ENCODE peak calls at places on chromosomes 1 and 21, in four cellular contexts. W is GM12878, Q is heart left ventricle, M is ovary. P is an unnamed sample.

GRCh38 chr1:208069317-208069716 is 158.4 kb upstream of the CD34 start:
- DNase-seq in Q (no peak), M (no peak), W (no peak), P (no peak)

GRCh38 chr1:240691521-240692338 is 79.8 kb upstream of the GREM2 start:
- DNase-seq in M (peak; percentile 29), Q (no peak), W (no peak), P (peak; percentile 47)

GRCh38 chr1:241638091-241638682 is 2.0 kb downstream of the CHML start:
- DNase-seq in M (no peak), Q (no peak), W (no peak), P (no peak)

GRCh38 chr21:22711636-22712035 is 1713.4 kb downstream of the NCAM2 start:
- DNase-seq in W (no peak), Q (no peak), M (no peak), P (no peak)

GRCh38 chr1:233080286-233080685 is 129.9 kb downstream of the NTPCR start:
- DNase-seq in M (no peak), Q (no peak), W (no peak), P (no peak)

GRCh38 chr21:42460391-42461184 is 35.4 kb downstream of the RSPH1 start:
- DNase-seq in Q (no peak), M (no peak), W (peak; percentile 83), P (no peak)

GRCh38 chr1:21944261-21945074 is 7.4 kb upstream of the HSPG2 start:
- DNase-seq in Q (no peak), W (no peak), M (no peak), P (no peak)

GRCh38 chr1:240575976-240576666 is 35.8 kb downstream of the GREM2 start:
- DNase-seq in Q (no peak), W (peak; percentile 13), M (no peak), P (peak; percentile 34)

GRCh38 chr21:43942201-43942600 is 69.9 kb upstream of the TRAPPC10 start:
- DNase-seq in W (no peak), Q (no peak), M (no peak), P (no peak)

GRCh38 chr1:171583581-171584194 is 38.4 kb upstream of the MYOCOS start:
- DNase-seq in Q (no peak), M (no peak), W (no peak), P (no peak)

GRCh38 chr1:229556551-229556950 is 2.0 kb downstream of the ABCB10 start:
- DNase-seq in Q (no peak), W (no peak), M (no peak), P (no peak)

GRCh38 chr1:229554886-229555621 is 3.5 kb downstream of the ABCB10 start:
- DNase-seq in M (no peak), W (no peak), Q (no peak), P (no peak)

GRCh38 chr1:229557913-229558414 is 543 bp downstream of the ABCB10 start:
- DNase-seq in Q (peak; percentile 45), M (peak; percentile 53), W (no peak), P (no peak)

GRCh38 chr1:229557214-229557850 is 1.2 kb downstream of the ABCB10 start:
- DNase-seq in W (no peak), M (no peak), Q (no peak), P (no peak)

GRCh38 chr1:229558460-229559335 is at the start of gene ABCB10:
- DNase-seq in M (peak; percentile 95), W (peak; percentile 91), Q (peak; percentile 96), P (peak; percentile 92)
- TF ChIP-seq POLR2A in M (peak; percentile 39), W (peak; percentile 73), Q (no peak), P (no peak)

DNA sequence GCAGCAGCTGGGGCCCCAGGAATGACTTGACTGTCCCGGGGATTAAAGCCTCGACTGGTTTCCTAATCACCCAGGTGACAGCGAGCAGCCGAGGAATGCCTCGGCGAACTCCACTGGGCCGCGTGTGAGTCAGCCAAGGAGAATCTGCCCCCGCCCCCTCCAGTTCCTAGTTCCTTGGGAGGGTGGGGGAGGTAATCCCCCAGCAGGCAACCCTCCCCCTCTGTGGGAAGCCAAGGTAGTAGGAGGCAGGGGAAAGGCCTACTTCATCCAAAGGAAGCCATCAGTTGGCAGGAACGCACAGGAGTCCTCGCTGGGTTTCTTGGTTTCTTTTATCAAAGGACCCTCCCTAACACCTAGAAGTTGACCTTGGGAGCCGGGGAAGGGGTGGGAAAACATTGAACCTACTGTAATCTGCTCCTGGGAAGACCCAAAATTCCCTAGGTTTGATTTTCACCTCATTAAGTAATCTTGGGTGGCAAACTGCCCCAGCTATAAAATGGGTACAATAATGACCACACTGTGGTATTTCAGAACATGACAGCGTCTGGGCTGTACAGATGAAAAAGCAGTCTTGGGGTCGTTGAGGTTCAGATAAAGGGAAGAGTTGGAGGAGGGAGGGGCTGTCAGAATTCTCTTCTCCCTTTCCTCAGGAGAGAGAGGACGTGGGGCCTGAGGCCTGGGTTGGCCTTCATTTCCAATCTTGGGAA is 1.4 kb downstream of the TENT5B start:
- DNase-seq in Q (no peak), M (peak; percentile 50), W (no peak), P (no peak)
- H3K4me3 ChIP-seq in Q (peak overlapping the region; percentile 57), M (peak overlapping the region; percentile 11), W (no peak overlapping the region), P (peak overlapping the region; percentile 44)

DNA sequence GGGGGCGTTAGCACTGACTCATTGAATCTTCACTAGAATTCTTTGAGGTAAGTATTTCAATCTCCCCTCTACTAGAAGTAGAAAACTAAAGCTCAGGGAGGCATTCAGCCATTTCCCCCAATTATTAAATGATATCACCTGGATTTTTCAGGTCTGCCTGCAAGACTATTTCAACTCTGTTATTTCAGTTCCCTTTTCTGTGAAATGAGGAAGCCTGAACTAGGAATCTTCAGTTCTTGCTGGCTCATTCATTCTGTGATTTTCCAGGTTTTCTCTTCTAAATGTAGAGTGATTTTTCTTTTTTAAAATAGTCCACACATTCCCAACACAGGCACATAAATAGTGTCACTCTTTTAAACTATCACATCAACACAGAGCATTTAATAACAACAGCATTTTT is 337.0 kb upstream of the NR5A2 start:
- DNase-seq in M (no peak), W (no peak), Q (no peak), P (no peak)
- TF ChIP-seq POLR2A in M (no peak), W (no peak), Q (no peak), P (no peak)

GRCh38 chr1:154440031-154440430 is 34.9 kb downstream of the IL6R start:
- DNase-seq in Q (no peak), W (no peak), M (no peak), P (no peak)
- H3K4me3 ChIP-seq in Q (no peak overlapping the region), W (no peak overlapping the region), M (no peak overlapping the region), P (no peak overlapping the region)

DNA sequence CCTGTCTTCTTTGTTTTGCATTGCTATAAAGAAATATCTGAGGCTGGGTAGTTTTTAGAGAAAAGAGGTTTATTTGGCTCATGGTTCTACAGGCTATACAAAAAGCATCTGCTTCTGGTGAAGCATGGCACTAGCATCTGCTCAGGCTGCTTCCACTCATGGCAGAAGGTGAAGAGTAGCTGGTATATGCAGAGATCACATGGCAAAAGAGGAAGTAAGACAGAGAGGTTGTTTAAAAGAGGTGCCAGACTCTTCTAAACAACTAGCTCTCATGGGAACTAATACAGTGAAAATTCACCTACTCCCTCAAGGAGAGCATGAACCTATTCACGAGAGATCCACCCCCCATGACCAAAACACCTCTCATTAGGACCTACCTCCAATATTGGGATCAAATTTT is 56.6 kb upstream of the GUCA2B start:
- DNase-seq in W (no peak), M (no peak), Q (no peak), P (no peak)
- TF ChIP-seq POLR2A in W (no peak), M (no peak), Q (no peak), P (no peak)

GRCh38 chr1:88216441-88216840 is 467.6 kb upstream of the PKN2 start:
- DNase-seq in M (no peak), Q (no peak), W (no peak), P (no peak)

GRCh38 chr1:88221396-88221795 is 462.7 kb upstream of the PKN2 start:
- DNase-seq in Q (no peak), M (no peak), W (no peak), P (no peak)

GRCh38 chr1:88217386-88217785 is 466.7 kb upstream of the PKN2 start:
- DNase-seq in M (no peak), Q (no peak), W (no peak), P (no peak)
- H3K4me3 ChIP-seq in M (no peak overlapping the region), Q (no peak overlapping the region), W (no peak overlapping the region), P (no peak overlapping the region)

GRCh38 chr1:18926315-18927081 is 24.1 kb upstream of the ALDH4A1 start:
- DNase-seq in W (peak; percentile 80), M (no peak), Q (peak; percentile 86), P (peak; percentile 94)
- TF ChIP-seq POLR2A in W (peak; percentile 68), M (no peak), Q (no peak), P (no peak)